ENCODE peak calls at places on chromosomes 11 and 22, in eight cellular contexts. One of them, this sample, is unnamed.
A peak's percentile ranks its signal among the peaks of the same experiment; 100 is the strongest.

GRCh38 chr11:2964782-2965181 is 27.3 kb downstream of the NAP1L4 start:
- DNase-seq in bronchial epithelial cell: no peak
- DNase-seq in fibroblast of pulmonary artery: no peak
- DNase-seq in heart left ventricle: no peak
- DNase-seq in H1: no peak
- DNase-seq in uterus: no peak
- DNase-seq in dorsolateral prefrontal cortex: no peak
- DNase-seq in tibial artery: no peak
- DNase-seq in this sample: no peak

GRCh38 chr11:2862950-2863618 is 22.5 kb downstream of the CDKN1C start:
- DNase-seq in bronchial epithelial cell: no peak
- DNase-seq in fibroblast of pulmonary artery: no peak
- DNase-seq in heart left ventricle: no peak
- DNase-seq in H1: no peak
- DNase-seq in uterus: no peak
- DNase-seq in dorsolateral prefrontal cortex: no peak
- DNase-seq in tibial artery: no peak
- DNase-seq in this sample: no peak

GRCh38 chr22:29143848-29144785 is 61.6 kb upstream of the EMID1 start:
- DNase-seq in bronchial epithelial cell: no peak
- DNase-seq in fibroblast of pulmonary artery: no peak
- DNase-seq in heart left ventricle: no peak
- DNase-seq in H1: peak; percentile 45
- DNase-seq in uterus: peak; percentile 4
- DNase-seq in dorsolateral prefrontal cortex: no peak
- DNase-seq in tibial artery: no peak
- DNase-seq in this sample: no peak

GRCh38 chr11:40338062-40338461 is 1121.4 kb downstream of the LRRC4C start:
- DNase-seq in bronchial epithelial cell: no peak
- DNase-seq in fibroblast of pulmonary artery: no peak
- DNase-seq in heart left ventricle: no peak
- DNase-seq in H1: no peak
- DNase-seq in uterus: no peak
- DNase-seq in dorsolateral prefrontal cortex: no peak
- DNase-seq in tibial artery: no peak
- DNase-seq in this sample: no peak

GRCh38 chr11:8732276-8732675 is 49.7 kb downstream of the RPL27A start:
- DNase-seq in bronchial epithelial cell: peak; percentile 10
- DNase-seq in fibroblast of pulmonary artery: no peak
- DNase-seq in heart left ventricle: no peak
- DNase-seq in H1: no peak
- DNase-seq in uterus: no peak
- DNase-seq in dorsolateral prefrontal cortex: no peak
- DNase-seq in tibial artery: no peak
- DNase-seq in this sample: no peak

GRCh38 chr11:114291847-114292680 is 4.1 kb upstream of the NNMT start:
- DNase-seq in bronchial epithelial cell: peak; percentile 57
- DNase-seq in fibroblast of pulmonary artery: peak; percentile 93
- DNase-seq in heart left ventricle: no peak
- DNase-seq in H1: no peak
- DNase-seq in uterus: no peak
- DNase-seq in dorsolateral prefrontal cortex: no peak
- DNase-seq in tibial artery: no peak
- DNase-seq in this sample: peak; percentile 67

GRCh38 chr22:49748514-49748913 is 79.2 kb downstream of the BRD1 start:
- DNase-seq in bronchial epithelial cell: no peak
- DNase-seq in fibroblast of pulmonary artery: no peak
- DNase-seq in heart left ventricle: no peak
- DNase-seq in H1: no peak
- DNase-seq in uterus: no peak
- DNase-seq in dorsolateral prefrontal cortex: no peak
- DNase-seq in tibial artery: no peak
- DNase-seq in this sample: no peak

GRCh38 chr22:44389181-44389580 is 76.4 kb upstream of the SHISAL1 start:
- DNase-seq in bronchial epithelial cell: no peak
- DNase-seq in fibroblast of pulmonary artery: no peak
- DNase-seq in heart left ventricle: peak; percentile 46
- DNase-seq in H1: no peak
- DNase-seq in uterus: no peak
- DNase-seq in dorsolateral prefrontal cortex: no peak
- DNase-seq in tibial artery: no peak
- DNase-seq in this sample: no peak

GRCh38 chr11:62575156-62575555 is 1.5 kb upstream of the EEF1G start:
- DNase-seq in bronchial epithelial cell: no peak
- DNase-seq in fibroblast of pulmonary artery: no peak
- DNase-seq in heart left ventricle: no peak
- DNase-seq in H1: no peak
- DNase-seq in uterus: peak; percentile 36
- DNase-seq in dorsolateral prefrontal cortex: no peak
- DNase-seq in tibial artery: no peak
- DNase-seq in this sample: no peak

GRCh38 chr22:48256776-48257689 is 1494.6 kb downstream of the TBC1D22A start:
- DNase-seq in bronchial epithelial cell: no peak
- DNase-seq in fibroblast of pulmonary artery: no peak
- DNase-seq in heart left ventricle: no peak
- DNase-seq in H1: no peak
- DNase-seq in uterus: no peak
- DNase-seq in dorsolateral prefrontal cortex: no peak
- DNase-seq in tibial artery: no peak
- DNase-seq in this sample: no peak

GRCh38 chr11:57144075-57144474 is 37.7 kb upstream of the LRRC55 start:
- DNase-seq in bronchial epithelial cell: no peak
- DNase-seq in fibroblast of pulmonary artery: no peak
- DNase-seq in heart left ventricle: no peak
- DNase-seq in H1: no peak
- DNase-seq in uterus: no peak
- DNase-seq in dorsolateral prefrontal cortex: no peak
- DNase-seq in tibial artery: no peak
- DNase-seq in this sample: no peak

GRCh38 chr11:32259641-32260081 is 168.8 kb downstream of the RCN1 start:
- DNase-seq in bronchial epithelial cell: peak; percentile 22
- DNase-seq in fibroblast of pulmonary artery: peak; percentile 91
- DNase-seq in heart left ventricle: no peak
- DNase-seq in H1: no peak
- DNase-seq in uterus: no peak
- DNase-seq in dorsolateral prefrontal cortex: no peak
- DNase-seq in tibial artery: peak; percentile 25
- DNase-seq in this sample: no peak

GRCh38 chr11:72703281-72704008 is 29.2 kb upstream of the PDE2A start:
- DNase-seq in bronchial epithelial cell: no peak
- DNase-seq in fibroblast of pulmonary artery: peak; percentile 79
- DNase-seq in heart left ventricle: peak; percentile 84
- DNase-seq in H1: no peak
- DNase-seq in uterus: peak; percentile 87
- DNase-seq in dorsolateral prefrontal cortex: no peak
- DNase-seq in tibial artery: peak; percentile 66
- DNase-seq in this sample: peak; percentile 76

GRCh38 chr11:19769820-19770219 is 57.2 kb downstream of the NAV2 start:
- DNase-seq in bronchial epithelial cell: no peak
- DNase-seq in fibroblast of pulmonary artery: peak; percentile 47
- DNase-seq in heart left ventricle: no peak
- DNase-seq in H1: no peak
- DNase-seq in uterus: no peak
- DNase-seq in dorsolateral prefrontal cortex: no peak
- DNase-seq in tibial artery: no peak
- DNase-seq in this sample: peak; percentile 62

GRCh38 chr11:121449626-121450025 is 2.5 kb upstream of the SORL1 start:
- DNase-seq in bronchial epithelial cell: no peak
- DNase-seq in fibroblast of pulmonary artery: no peak
- DNase-seq in heart left ventricle: no peak
- DNase-seq in H1: no peak
- DNase-seq in uterus: no peak
- DNase-seq in dorsolateral prefrontal cortex: no peak
- DNase-seq in tibial artery: no peak
- DNase-seq in this sample: no peak

GRCh38 chr11:121451178-121451981 is 734 bp upstream of the SORL1 start:
- DNase-seq in bronchial epithelial cell: no peak
- DNase-seq in fibroblast of pulmonary artery: no peak
- DNase-seq in heart left ventricle: no peak
- DNase-seq in H1: no peak
- DNase-seq in uterus: no peak
- DNase-seq in dorsolateral prefrontal cortex: no peak
- DNase-seq in tibial artery: no peak
- DNase-seq in this sample: no peak

GRCh38 chr11:121449123-121449522 is 3.0 kb upstream of the SORL1 start:
- DNase-seq in bronchial epithelial cell: no peak
- DNase-seq in fibroblast of pulmonary artery: no peak
- DNase-seq in heart left ventricle: no peak
- DNase-seq in H1: no peak
- DNase-seq in uterus: no peak
- DNase-seq in dorsolateral prefrontal cortex: no peak
- DNase-seq in tibial artery: no peak
- DNase-seq in this sample: no peak

GRCh38 chr11:121451982-121452608 is at the start of gene SORL1:
- DNase-seq in bronchial epithelial cell: peak; percentile 38
- DNase-seq in fibroblast of pulmonary artery: peak; percentile 33
- DNase-seq in heart left ventricle: peak; percentile 86
- DNase-seq in H1: peak; percentile 90
- DNase-seq in uterus: peak; percentile 81
- DNase-seq in dorsolateral prefrontal cortex: peak; percentile 70
- DNase-seq in tibial artery: peak; percentile 52
- DNase-seq in this sample: peak; percentile 86

GRCh38 chr11:121450424-121450823 is 1.7 kb upstream of the SORL1 start:
- DNase-seq in bronchial epithelial cell: no peak
- DNase-seq in fibroblast of pulmonary artery: no peak
- DNase-seq in heart left ventricle: no peak
- DNase-seq in H1: no peak
- DNase-seq in uterus: no peak
- DNase-seq in dorsolateral prefrontal cortex: no peak
- DNase-seq in tibial artery: no peak
- DNase-seq in this sample: no peak
- H3K4me3 ChIP-seq in bronchial epithelial cell: no peak overlapping the region
- H3K4me3 ChIP-seq in fibroblast of pulmonary artery: no peak overlapping the region
- H3K4me3 ChIP-seq in heart left ventricle: peak overlapping the region; percentile 84
- H3K4me3 ChIP-seq in H1: no peak overlapping the region
- H3K4me3 ChIP-seq in uterus: no peak overlapping the region
- H3K4me3 ChIP-seq in dorsolateral prefrontal cortex: peak overlapping the region; percentile 90
- H3K4me3 ChIP-seq in tibial artery: no peak overlapping the region
- H3K4me3 ChIP-seq in this sample: no peak overlapping the region

GRCh38 chr11:12196862-12197261 is 86.5 kb downstream of the MICAL2 start:
- DNase-seq in bronchial epithelial cell: no peak
- DNase-seq in fibroblast of pulmonary artery: no peak
- DNase-seq in heart left ventricle: no peak
- DNase-seq in H1: no peak
- DNase-seq in uterus: no peak
- DNase-seq in dorsolateral prefrontal cortex: no peak
- DNase-seq in tibial artery: no peak
- DNase-seq in this sample: no peak
- H3K4me3 ChIP-seq in bronchial epithelial cell: no peak overlapping the region
- H3K4me3 ChIP-seq in fibroblast of pulmonary artery: no peak overlapping the region
- H3K4me3 ChIP-seq in heart left ventricle: peak overlapping the region; percentile 41
- H3K4me3 ChIP-seq in H1: no peak overlapping the region
- H3K4me3 ChIP-seq in uterus: no peak overlapping the region
- H3K4me3 ChIP-seq in dorsolateral prefrontal cortex: no peak overlapping the region
- H3K4me3 ChIP-seq in tibial artery: no peak overlapping the region
- H3K4me3 ChIP-seq in this sample: no peak overlapping the region

DNA sequence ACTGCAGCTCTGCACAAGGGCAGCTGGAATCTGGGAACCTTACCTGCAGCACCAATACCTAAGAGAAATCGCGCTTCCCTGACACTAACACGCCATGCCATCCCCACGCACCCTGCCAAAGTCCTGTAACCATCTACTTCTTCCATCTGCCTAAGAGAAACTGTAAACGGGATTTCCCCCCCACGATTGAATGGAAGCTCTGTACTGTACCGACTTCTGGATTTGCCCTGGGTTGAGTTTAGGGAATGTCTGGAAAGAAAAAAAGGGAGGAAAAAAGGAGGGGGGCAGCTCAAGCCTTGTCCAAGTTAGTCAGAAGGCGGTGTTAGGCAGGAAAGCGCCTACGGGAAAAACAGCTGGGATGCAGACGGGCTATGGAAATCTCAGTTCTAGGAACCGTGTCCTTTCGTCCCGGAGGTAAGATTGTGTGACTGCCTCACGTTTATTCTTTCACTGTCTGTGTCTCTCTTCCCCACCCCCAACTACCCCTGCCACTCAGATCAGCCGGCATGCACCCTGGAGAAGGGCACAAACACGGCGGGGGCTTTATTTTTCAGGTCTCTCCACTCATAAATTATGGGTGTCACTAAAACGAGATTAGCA is 125.5 kb upstream of the C11orf58 start:
- DNase-seq in bronchial epithelial cell: no peak
- DNase-seq in fibroblast of pulmonary artery: no peak
- DNase-seq in heart left ventricle: no peak
- DNase-seq in H1: no peak
- DNase-seq in uterus: no peak
- DNase-seq in dorsolateral prefrontal cortex: no peak
- DNase-seq in tibial artery: no peak
- DNase-seq in this sample: peak; percentile 52
- H3K4me3 ChIP-seq in bronchial epithelial cell: no peak overlapping the region
- H3K4me3 ChIP-seq in fibroblast of pulmonary artery: peak overlapping the region; percentile 48
- H3K4me3 ChIP-seq in heart left ventricle: peak overlapping the region; percentile 54
- H3K4me3 ChIP-seq in H1: no peak overlapping the region
- H3K4me3 ChIP-seq in uterus: peak overlapping the region; percentile 5
- H3K4me3 ChIP-seq in dorsolateral prefrontal cortex: peak overlapping the region; percentile 67
- H3K4me3 ChIP-seq in tibial artery: peak overlapping the region; percentile 59
- H3K4me3 ChIP-seq in this sample: peak overlapping the region; percentile 37

GRCh38 chr11:78080818-78081495 is 1.3 kb upstream of the NDUFC2 start:
- DNase-seq in bronchial epithelial cell: no peak
- DNase-seq in fibroblast of pulmonary artery: peak; percentile 80
- DNase-seq in heart left ventricle: no peak
- DNase-seq in H1: no peak
- DNase-seq in uterus: no peak
- DNase-seq in dorsolateral prefrontal cortex: no peak
- DNase-seq in tibial artery: no peak
- DNase-seq in this sample: no peak

GRCh38 chr11:78080084-78080817 is 589 bp upstream of the NDUFC2 start:
- DNase-seq in bronchial epithelial cell: peak; percentile 12
- DNase-seq in fibroblast of pulmonary artery: no peak
- DNase-seq in heart left ventricle: no peak
- DNase-seq in H1: no peak
- DNase-seq in uterus: no peak
- DNase-seq in dorsolateral prefrontal cortex: no peak
- DNase-seq in tibial artery: no peak
- DNase-seq in this sample: no peak

GRCh38 chr11:78083036-78083435 is 3.4 kb upstream of the NDUFC2 start:
- DNase-seq in bronchial epithelial cell: no peak
- DNase-seq in fibroblast of pulmonary artery: no peak
- DNase-seq in heart left ventricle: no peak
- DNase-seq in H1: no peak
- DNase-seq in uterus: no peak
- DNase-seq in dorsolateral prefrontal cortex: no peak
- DNase-seq in tibial artery: no peak
- DNase-seq in this sample: no peak

GRCh38 chr11:78081583-78081982 is 1.9 kb upstream of the NDUFC2 start:
- DNase-seq in bronchial epithelial cell: no peak
- DNase-seq in fibroblast of pulmonary artery: no peak
- DNase-seq in heart left ventricle: no peak
- DNase-seq in H1: no peak
- DNase-seq in uterus: no peak
- DNase-seq in dorsolateral prefrontal cortex: no peak
- DNase-seq in tibial artery: no peak
- DNase-seq in this sample: no peak

DNA sequence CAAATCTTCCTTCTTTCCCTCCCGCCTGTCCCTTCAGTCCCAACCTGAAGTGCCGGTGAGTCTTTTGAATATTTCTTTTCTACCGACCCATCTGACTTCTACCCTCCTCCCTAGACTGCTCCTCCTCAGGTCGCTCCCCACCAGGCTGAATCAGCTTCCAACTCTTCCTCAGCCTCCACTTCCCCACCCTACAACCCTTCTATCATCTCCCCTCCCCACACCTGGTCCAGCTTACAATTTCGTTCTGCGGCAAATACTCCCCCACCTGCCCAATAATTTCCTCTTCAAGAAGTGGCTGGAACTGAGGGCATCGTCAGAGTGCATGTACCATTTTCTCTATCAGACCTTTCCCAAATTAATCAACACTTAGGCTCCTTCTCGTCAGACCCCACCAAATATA is 2.5 kb upstream of the NDUFC2 start:
- DNase-seq in bronchial epithelial cell: no peak
- DNase-seq in fibroblast of pulmonary artery: no peak
- DNase-seq in heart left ventricle: no peak
- DNase-seq in H1: no peak
- DNase-seq in uterus: no peak
- DNase-seq in dorsolateral prefrontal cortex: no peak
- DNase-seq in tibial artery: no peak
- DNase-seq in this sample: no peak
- H3K4me3 ChIP-seq in bronchial epithelial cell: no peak overlapping the region
- H3K4me3 ChIP-seq in fibroblast of pulmonary artery: no peak overlapping the region
- H3K4me3 ChIP-seq in heart left ventricle: no peak overlapping the region
- H3K4me3 ChIP-seq in H1: no peak overlapping the region
- H3K4me3 ChIP-seq in uterus: no peak overlapping the region
- H3K4me3 ChIP-seq in dorsolateral prefrontal cortex: no peak overlapping the region
- H3K4me3 ChIP-seq in tibial artery: no peak overlapping the region
- H3K4me3 ChIP-seq in this sample: no peak overlapping the region